ENCODE peak calls at places on chromosomes 1 and 21, in eight cellular contexts. P is uterus, Z is neural progenitor cell, W is PC-3, K is GM23338, G is stomach, Y is pancreas, L is HepG2. T is an unnamed sample. For H3K36me3, the result is how much of the 10 kb centered on the place peaks cover.

GRCh38 chr21:44868707-44869106 is 4.8 kb downstream of the PTTG1IP start:
- DNase-seq in P (no peak), Z (no peak), W (no peak), K (no peak), G (no peak), Y (no peak), L (no peak), T (no peak)

GRCh38 chr1:101299710-101300109 is 62.9 kb downstream of the S1PR1 start:
- DNase-seq in P (no peak), Z (no peak), W (no peak), K (no peak), G (no peak), Y (no peak), L (no peak), T (no peak)

GRCh38 chr1:224312025-224312424 is 17.9 kb downstream of the NVL start:
- DNase-seq in P (no peak), Z (no peak), W (no peak), K (no peak), G (no peak), Y (no peak), L (no peak), T (no peak)

GRCh38 chr1:200887036-200887435 is 7.7 kb upstream of the INAVA start:
- DNase-seq in P (no peak), Z (no peak), W (no peak), K (no peak), G (no peak), Y (no peak), L (no peak), T (no peak)

GRCh38 chr1:171432473-171432872 is 52.9 kb upstream of the PRRC2C start:
- DNase-seq in P (no peak), Z (no peak), W (no peak), K (no peak), G (no peak), Y (no peak), L (no peak), T (no peak)

GRCh38 chr1:167548059-167548932 is 5.3 kb downstream of the CREG1 start:
- DNase-seq in P (no peak), Z (no peak), W (no peak), K (no peak), G (no peak), Y (no peak), L (no peak), T (peak)

GRCh38 chr1:3717041-3717714 is 35.1 kb upstream of the CCDC27 start:
- DNase-seq in P (no peak), Z (no peak), W (no peak), K (no peak), G (no peak), Y (no peak), L (peak), T (no peak)

GRCh38 chr1:220926146-220926545 is 46.9 kb downstream of the HLX start:
- DNase-seq in P (no peak), Z (no peak), W (no peak), K (no peak), G (no peak), Y (no peak), L (no peak), T (no peak)

GRCh38 chr1:180258935-180259334 is 28.9 kb downstream of the LHX4 start:
- DNase-seq in P (no peak), Z (no peak), W (no peak), K (no peak), G (no peak), Y (no peak), L (no peak), T (no peak)

GRCh38 chr1:109617291-109617801 is 2.1 kb downstream of the GNAT2 start:
- DNase-seq in P (no peak), Z (peak), W (peak), K (peak), G (no peak), Y (no peak), L (peak), T (peak)

GRCh38 chr1:9628541-9629444 is 22.7 kb upstream of the PIK3CD start:
- DNase-seq in P (no peak), Z (no peak), W (no peak), K (no peak), G (no peak), Y (no peak), L (no peak), T (no peak)

GRCh38 chr1:107250169-107250568 is 109.3 kb downstream of the NTNG1 start:
- DNase-seq in P (no peak), Z (no peak), W (peak), K (peak), G (no peak), Y (no peak), L (no peak), T (no peak)

GRCh38 chr21:14474995-14475394 is 71.1 kb downstream of the SAMSN1 start:
- DNase-seq in P (no peak), Z (no peak), W (no peak), K (no peak), G (no peak), Y (no peak), L (no peak), T (no peak)
- H3K36me3 ChIP-seq in P (under half), Z (under half), W (under half), K (under half), G (under half), Y (under half), L (under half), T (under half)

DNA sequence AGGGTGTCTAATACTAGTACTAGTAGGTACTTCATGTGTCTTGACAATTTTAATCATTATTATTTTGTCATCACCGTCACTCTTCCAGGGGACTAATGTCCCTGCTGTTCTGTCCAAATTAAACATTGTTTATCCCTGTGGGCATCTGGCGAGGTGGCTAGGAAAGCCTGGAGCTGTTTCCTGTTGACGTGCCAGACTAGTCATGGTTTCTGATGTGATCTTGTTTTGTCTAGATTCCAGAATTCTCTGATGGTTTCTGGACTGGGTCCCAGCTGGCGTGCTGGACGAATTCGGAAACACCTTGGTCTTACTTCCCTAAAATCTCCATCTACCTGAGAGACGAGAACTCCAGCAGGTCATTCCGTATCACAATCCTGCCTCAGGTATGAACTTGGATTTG is 66.1 kb upstream of the FAM3B start:
- DNase-seq in P (no peak), Z (no peak), W (peak), K (no peak), G (peak), Y (peak), L (no peak), T (no peak)
- H3K36me3 ChIP-seq in P (under half), Z (under half), W (under half), K (under half), G (half or more), Y (under half), L (under half), T (under half)

DNA sequence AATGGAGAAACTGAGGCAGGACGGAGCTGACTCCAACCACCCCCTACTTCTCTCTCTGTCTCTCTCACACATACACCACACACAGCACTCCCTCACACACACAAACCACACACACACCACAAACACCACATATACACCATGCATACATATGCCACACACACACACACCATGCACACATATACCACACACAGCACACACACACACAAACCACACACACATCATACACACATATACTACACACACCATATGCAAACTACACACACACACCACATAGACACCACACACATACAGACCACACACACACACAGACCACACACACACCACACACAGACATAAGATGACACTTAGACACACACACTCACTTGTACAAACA is 94.3 kb downstream of the RIPK4 start:
- DNase-seq in P (no peak), Z (no peak), W (no peak), K (no peak), G (no peak), Y (no peak), L (no peak), T (no peak)
- H3K36me3 ChIP-seq in P (under half), Z (under half), W (under half), K (under half), G (under half), Y (under half), L (under half), T (under half)

GRCh38 chr1:182872881-182873280 is 33.7 kb downstream of the DHX9 start:
- DNase-seq in P (no peak), Z (no peak), W (no peak), K (no peak), G (no peak), Y (no peak), L (no peak), T (no peak)
- H3K36me3 ChIP-seq in P (under half), Z (half or more), W (half or more), K (half or more), G (half or more), Y (half or more), L (half or more), T (half or more)

GRCh38 chr1:10901091-10901893 is 104.8 kb upstream of the CASZ1 start:
- DNase-seq in P (no peak), Z (no peak), W (peak), K (no peak), G (peak), Y (no peak), L (no peak), T (no peak)

GRCh38 chr1:10903826-10904225 is 107.4 kb upstream of the CASZ1 start:
- DNase-seq in P (no peak), Z (no peak), W (no peak), K (no peak), G (no peak), Y (no peak), L (no peak), T (no peak)

GRCh38 chr1:10904396-10905358 is 107.8 kb upstream of the TARDBP start:
- DNase-seq in P (no peak), Z (no peak), W (no peak), K (no peak), G (no peak), Y (no peak), L (no peak), T (no peak)

GRCh38 chr1:10901894-10902805 is 105.7 kb upstream of the CASZ1 start:
- DNase-seq in P (no peak), Z (no peak), W (no peak), K (no peak), G (no peak), Y (no peak), L (no peak), T (no peak)

DNA sequence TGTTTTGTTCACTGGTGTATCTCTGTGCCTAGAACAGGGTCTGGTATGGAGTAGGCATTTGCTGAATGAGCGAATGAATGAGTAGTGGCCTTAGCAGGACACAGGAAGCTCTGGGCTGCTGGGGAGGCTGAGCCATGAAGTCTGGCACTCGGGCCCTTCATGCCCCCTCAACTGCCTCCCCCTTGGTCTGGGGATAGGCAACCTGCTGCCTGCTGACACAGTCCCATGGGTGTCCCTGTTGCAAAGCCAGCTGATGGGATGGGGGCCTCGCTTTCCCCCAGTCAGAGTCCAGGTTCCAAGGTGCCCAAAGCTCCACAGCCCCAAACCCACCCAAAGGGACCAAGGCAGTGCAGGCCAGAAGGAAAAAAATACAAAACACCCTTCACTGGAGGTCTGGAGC is 107.0 kb upstream of the CASZ1 start:
- DNase-seq in P (no peak), Z (no peak), W (no peak), K (no peak), G (no peak), Y (no peak), L (no peak), T (no peak)
- H3K36me3 ChIP-seq in P (under half), Z (under half), W (under half), K (under half), G (under half), Y (under half), L (under half), T (under half)

GRCh38 chr21:41429925-41430491 is 4.0 kb downstream of the MX1 start:
- DNase-seq in P (no peak), Z (no peak), W (no peak), K (no peak), G (no peak), Y (no peak), L (no peak), T (no peak)

GRCh38 chr21:41433566-41433965 is 7.5 kb downstream of the MX1 start:
- DNase-seq in P (no peak), Z (no peak), W (no peak), K (no peak), G (no peak), Y (no peak), L (no peak), T (no peak)

GRCh38 chr21:41429305-41429704 is 3.3 kb downstream of the MX1 start:
- DNase-seq in P (no peak), Z (no peak), W (no peak), K (no peak), G (no peak), Y (no peak), L (no peak), T (no peak)

GRCh38 chr21:41432567-41433460 is 6.8 kb downstream of the MX1 start:
- DNase-seq in P (no peak), Z (no peak), W (no peak), K (no peak), G (no peak), Y (no peak), L (no peak), T (no peak)

GRCh38 chr21:41431788-41432548 is 5.9 kb downstream of the MX1 start:
- DNase-seq in P (no peak), Z (no peak), W (no peak), K (no peak), G (no peak), Y (no peak), L (no peak), T (no peak)
- H3K36me3 ChIP-seq in P (under half), Z (under half), W (under half), K (under half), G (half or more), Y (under half), L (under half), T (under half)

T was measured in brain microvascular endothelial cell.